ENCODE peak calls at places on chromosomes 4 and X, in five cellular contexts. One of them, this sample, is unnamed.
A peak's percentile ranks its signal among the peaks of the same experiment; 100 is the strongest.

GRCh38 chr4:188984518-188984917 is 845.3 kb downstream of the TRIML1 start:
- DNase-seq in A549: no peak
- DNase-seq in K562: no peak
- DNase-seq in GM12878: no peak
- DNase-seq in IMR-90: no peak
- DNase-seq in this sample: no peak

GRCh38 chr4:28006021-28006420 is 1145.4 kb downstream of the STIM2 start:
- DNase-seq in GM12878: no peak
- DNase-seq in K562: no peak
- DNase-seq in IMR-90: no peak
- DNase-seq in A549: no peak
- DNase-seq in this sample: no peak

GRCh38 chr4:103415801-103416200 is 217.7 kb upstream of the CENPE start:
- DNase-seq in IMR-90: no peak
- DNase-seq in K562: no peak
- DNase-seq in GM12878: no peak
- DNase-seq in A549: no peak
- DNase-seq in this sample: no peak

GRCh38 chrX:149512225-149512885 is 7.2 kb upstream of the IDS start:
- DNase-seq in A549: peak; percentile 46
- DNase-seq in IMR-90: peak; percentile 38
- DNase-seq in GM12878: peak; percentile 13
- DNase-seq in K562: peak; percentile 59
- DNase-seq in this sample: peak; percentile 58

GRCh38 chrX:86148024-86148511 is at the start of gene DACH2:
- DNase-seq in GM12878: no peak
- DNase-seq in K562: peak; percentile 30
- DNase-seq in A549: peak; percentile 58
- DNase-seq in IMR-90: peak; percentile 74
- DNase-seq in this sample: peak; percentile 78

GRCh38 chr4:183639291-183639690 is 19.7 kb downstream of the RWDD4 start:
- DNase-seq in K562: no peak
- DNase-seq in A549: no peak
- DNase-seq in IMR-90: peak; percentile 24
- DNase-seq in GM12878: no peak
- DNase-seq in this sample: no peak

GRCh38 chrX:41686788-41687187 is 2.0 kb upstream of the GPR34 start:
- DNase-seq in K562: no peak
- DNase-seq in IMR-90: no peak
- DNase-seq in A549: no peak
- DNase-seq in GM12878: no peak
- DNase-seq in this sample: no peak

GRCh38 chr4:135735543-135735942 is 1534.0 kb upstream of the PABPC4L start:
- DNase-seq in IMR-90: no peak
- DNase-seq in GM12878: no peak
- DNase-seq in K562: no peak
- DNase-seq in A549: no peak
- DNase-seq in this sample: no peak

GRCh38 chrX:66676413-66676812 is 37.5 kb upstream of the EDA2R start:
- DNase-seq in GM12878: no peak
- DNase-seq in K562: no peak
- DNase-seq in IMR-90: peak; percentile 27
- DNase-seq in A549: no peak
- DNase-seq in this sample: no peak

GRCh38 chr4:55330241-55330640 is 15.8 kb upstream of the SRD5A3 start:
- DNase-seq in IMR-90: no peak
- DNase-seq in GM12878: no peak
- DNase-seq in A549: no peak
- DNase-seq in K562: no peak
- DNase-seq in this sample: no peak

GRCh38 chr4:110629780-110630500 is 7.1 kb upstream of the PITX2 start:
- DNase-seq in GM12878: no peak
- DNase-seq in K562: no peak
- DNase-seq in IMR-90: no peak
- DNase-seq in A549: no peak
- DNase-seq in this sample: no peak

GRCh38 chrX:51893931-51894696 is 691 bp downstream of the MAGED1 start:
- DNase-seq in GM12878: no peak
- DNase-seq in IMR-90: peak; percentile 11
- DNase-seq in A549: no peak
- DNase-seq in K562: no peak
- DNase-seq in this sample: peak; percentile 52

GRCh38 chrX:40094900-40095587 is 2.7 kb downstream of the BCOR start:
- DNase-seq in K562: no peak
- DNase-seq in IMR-90: no peak
- DNase-seq in A549: no peak
- DNase-seq in GM12878: no peak
- DNase-seq in this sample: peak; percentile 30

GRCh38 chr4:185213829-185214228 is 4.4 kb downstream of the SNX25 start:
- DNase-seq in A549: no peak
- DNase-seq in GM12878: peak; percentile 80
- DNase-seq in IMR-90: no peak
- DNase-seq in K562: no peak
- DNase-seq in this sample: no peak

GRCh38 chrX:132758778-132759177 is 199.7 kb downstream of the HS6ST2 start:
- DNase-seq in IMR-90: no peak
- DNase-seq in K562: no peak
- DNase-seq in GM12878: no peak
- DNase-seq in A549: no peak
- DNase-seq in this sample: no peak

GRCh38 chr4:65773636-65774035 is 103.3 kb upstream of the EPHA5 start:
- DNase-seq in IMR-90: no peak
- DNase-seq in GM12878: no peak
- DNase-seq in A549: no peak
- DNase-seq in K562: no peak
- DNase-seq in this sample: no peak

GRCh38 chrX:81082649-81083048 is 119.1 kb downstream of the HMGN5 start:
- DNase-seq in GM12878: no peak
- DNase-seq in A549: no peak
- DNase-seq in K562: no peak
- DNase-seq in IMR-90: no peak
- DNase-seq in this sample: no peak

GRCh38 chr4:187363453-187363852 is 632.1 kb upstream of the ZFP42 start:
- DNase-seq in IMR-90: no peak
- DNase-seq in A549: no peak
- DNase-seq in GM12878: no peak
- DNase-seq in K562: no peak
- DNase-seq in this sample: no peak

GRCh38 chr4:26821677-26822503 is 38.8 kb upstream of the STIM2 start:
- DNase-seq in IMR-90: peak; percentile 20
- DNase-seq in A549: no peak
- DNase-seq in K562: no peak
- DNase-seq in GM12878: no peak
- DNase-seq in this sample: no peak

GRCh38 chr4:36198861-36199260 is 45.5 kb downstream of the ARAP2 start:
- DNase-seq in K562: no peak
- DNase-seq in A549: no peak
- DNase-seq in IMR-90: no peak
- DNase-seq in GM12878: no peak
- DNase-seq in this sample: no peak

GRCh38 chrX:120794525-120794975 is 81.1 kb downstream of the CT47B1 start:
- DNase-seq in K562: no peak
- DNase-seq in IMR-90: no peak
- DNase-seq in GM12878: no peak
- DNase-seq in A549: no peak
- DNase-seq in this sample: no peak

GRCh38 chr4:151226004-151226932 is 50.7 kb upstream of the PRSS48 start:
- DNase-seq in GM12878: no peak
- DNase-seq in IMR-90: peak; percentile 88
- DNase-seq in K562: no peak
- DNase-seq in A549: peak; percentile 6
- DNase-seq in this sample: no peak

GRCh38 chrX:110021180-110022022 is 18.5 kb downstream of the TMEM164 start:
- DNase-seq in GM12878: no peak
- DNase-seq in IMR-90: peak; percentile 75
- DNase-seq in A549: no peak
- DNase-seq in K562: no peak
- DNase-seq in this sample: no peak

GRCh38 chrX:107700317-107700774 is 72.0 kb downstream of the PRPS1 start:
- DNase-seq in GM12878: no peak
- DNase-seq in K562: no peak
- DNase-seq in A549: no peak
- DNase-seq in IMR-90: no peak
- DNase-seq in this sample: no peak

GRCh38 chrX:65586491-65586890 is 51.9 kb upstream of the LAS1L start:
- DNase-seq in IMR-90: peak; percentile 55
- DNase-seq in A549: no peak
- DNase-seq in GM12878: no peak
- DNase-seq in K562: no peak
- DNase-seq in this sample: no peak

GRCh38 chr4:90099795-90100194 is 27.4 kb upstream of the CCSER1 start:
- DNase-seq in A549: no peak
- DNase-seq in K562: no peak
- DNase-seq in IMR-90: no peak
- DNase-seq in GM12878: no peak
- DNase-seq in this sample: no peak
- TF ChIP-seq RCOR1 in A549: no peak
- TF ChIP-seq RCOR1 in K562: no peak
- TF ChIP-seq RCOR1 in IMR-90: no peak
- TF ChIP-seq RCOR1 in GM12878: no peak
- TF ChIP-seq RCOR1 in this sample: no peak

GRCh38 chrX:48703642-48704481 is 7.3 kb downstream of the SUV39H1 start:
- DNase-seq in K562: no peak
- DNase-seq in GM12878: no peak
- DNase-seq in A549: peak; percentile 4
- DNase-seq in IMR-90: peak; percentile 23
- DNase-seq in this sample: no peak
- TF ChIP-seq RCOR1 in K562: no peak
- TF ChIP-seq RCOR1 in GM12878: no peak
- TF ChIP-seq RCOR1 in A549: no peak
- TF ChIP-seq RCOR1 in IMR-90: no peak
- TF ChIP-seq RCOR1 in this sample: no peak

DNA sequence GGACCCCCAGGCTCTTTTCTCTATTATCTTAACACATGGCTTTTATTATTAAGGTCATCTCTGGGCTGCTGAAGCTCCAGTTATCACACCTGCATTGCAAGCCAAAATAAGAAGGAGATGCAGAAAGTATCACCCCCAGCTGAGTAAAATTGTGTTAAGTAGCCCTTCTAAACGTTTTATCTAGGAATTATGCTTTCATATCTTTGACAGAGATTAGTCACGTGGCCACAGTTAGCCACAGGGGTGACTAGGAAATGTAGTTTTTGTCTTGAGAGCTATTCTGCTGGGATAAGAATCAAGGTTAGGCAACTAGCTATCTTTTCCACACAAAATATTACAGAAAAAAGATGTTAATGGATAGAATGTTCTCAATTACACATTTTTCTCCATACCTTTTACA is 102.1 kb downstream of the ANXA3 start:
- DNase-seq in IMR-90: peak; percentile 25
- DNase-seq in A549: no peak
- DNase-seq in K562: peak; percentile 48
- DNase-seq in GM12878: no peak
- DNase-seq in this sample: peak; percentile 38
- TF ChIP-seq RCOR1 in IMR-90: no peak
- TF ChIP-seq RCOR1 in A549: no peak
- TF ChIP-seq RCOR1 in K562: no peak
- TF ChIP-seq RCOR1 in GM12878: no peak
- TF ChIP-seq RCOR1 in this sample: peak; percentile 79

GRCh38 chr4:4386296-4386735 is 586 bp upstream of the NSG1 start:
- DNase-seq in K562: peak; percentile 34
- DNase-seq in A549: no peak
- DNase-seq in GM12878: no peak
- DNase-seq in IMR-90: no peak
- DNase-seq in this sample: peak; percentile 86
- TF ChIP-seq RCOR1 in K562: no peak
- TF ChIP-seq RCOR1 in A549: no peak
- TF ChIP-seq RCOR1 in GM12878: no peak
- TF ChIP-seq RCOR1 in IMR-90: no peak
- TF ChIP-seq RCOR1 in this sample: no peak

DNA sequence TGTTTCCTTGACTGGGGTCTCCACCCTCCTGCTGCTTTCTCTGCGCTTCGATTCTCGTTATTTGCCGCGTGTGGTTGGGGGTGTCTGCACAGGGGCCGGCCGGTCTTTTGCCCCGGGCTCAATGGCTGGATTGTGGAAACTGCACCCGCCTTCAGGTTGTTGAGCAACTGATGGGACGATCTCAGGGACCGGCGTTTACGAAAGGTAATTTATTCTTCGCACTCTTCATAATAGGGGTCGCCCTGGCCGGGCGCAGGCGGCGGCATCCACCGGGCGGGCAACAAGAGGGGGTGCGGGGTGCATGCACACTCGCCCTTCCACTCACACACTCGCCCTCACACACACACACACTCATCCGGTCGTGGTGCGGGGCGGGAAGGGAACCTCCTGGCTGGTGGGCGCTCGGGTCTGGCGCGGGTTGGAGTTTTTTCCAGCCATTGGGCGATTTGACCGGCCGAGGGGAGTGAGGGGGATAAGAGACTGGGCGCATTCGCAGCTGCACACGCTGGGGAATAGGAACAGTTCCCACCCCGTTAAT is 1.5 kb downstream of the ADGRL3 start:
- DNase-seq in A549: no peak
- DNase-seq in K562: no peak
- DNase-seq in GM12878: no peak
- DNase-seq in IMR-90: no peak
- DNase-seq in this sample: peak; percentile 50
- TF ChIP-seq RCOR1 in A549: no peak
- TF ChIP-seq RCOR1 in K562: no peak
- TF ChIP-seq RCOR1 in GM12878: no peak
- TF ChIP-seq RCOR1 in IMR-90: no peak
- TF ChIP-seq RCOR1 in this sample: no peak

GRCh38 chrX:104318330-104319009 is 63.7 kb upstream of the ESX1 start:
- DNase-seq in K562: no peak
- DNase-seq in A549: peak; percentile 43
- DNase-seq in GM12878: no peak
- DNase-seq in IMR-90: peak; percentile 57
- DNase-seq in this sample: no peak
- TF ChIP-seq RCOR1 in K562: no peak
- TF ChIP-seq RCOR1 in A549: no peak
- TF ChIP-seq RCOR1 in GM12878: no peak
- TF ChIP-seq RCOR1 in IMR-90: no peak
- TF ChIP-seq RCOR1 in this sample: no peak